ENCODE peak calls at places on chromosomes 13 and 19, in eight cellular contexts. F is CD8-positive, alpha-beta T cell; M is CD4-positive, alpha-beta T cell; I is esophagus squamous epithelium; D is tibial artery; E is K562; Q is thoracic aorta; T is psoas muscle. C is an unnamed sample.

GRCh38 chr13:28655566-28655965 is 3.4 kb upstream of the POMP start:
- DNase-seq in F (no peak), M (no peak), I (no peak), D (no peak), E (no peak), Q (no peak), T (no peak), C (no peak)

GRCh38 chr13:95716231-95716630 is 39.3 kb downstream of the DNAJC3 start:
- DNase-seq in F (no peak), M (no peak), I (no peak), D (no peak), E (no peak), Q (no peak), T (no peak), C (no peak)

GRCh38 chr19:1833540-1833939 is 14.7 kb downstream of the REXO1 start:
- DNase-seq in F (no peak), M (no peak), I (no peak), D (no peak), E (no peak), Q (no peak), T (no peak), C (no peak)

GRCh38 chr19:55638864-55639359 is 1.9 kb upstream of the ZNF580 start:
- DNase-seq in F (peak), M (peak), I (no peak), D (no peak), E (no peak), Q (no peak), T (peak), C (peak)

GRCh38 chr19:3986260-3987041 is 1.2 kb upstream of the EEF2 start:
- DNase-seq in F (peak), M (peak), I (no peak), D (peak), E (peak), Q (no peak), T (no peak), C (no peak)

GRCh38 chr19:55189424-55189823 is 9.3 kb upstream of the SYT5 start:
- DNase-seq in F (no peak), M (no peak), I (no peak), D (peak), E (no peak), Q (no peak), T (peak), C (no peak)

GRCh38 chr19:46049597-46049996 is 8.8 kb upstream of the IGFL4 start:
- DNase-seq in F (no peak), M (no peak), I (no peak), D (no peak), E (no peak), Q (no peak), T (no peak), C (no peak)

GRCh38 chr19:45769054-45769782 is at the start of gene SIX5:
- DNase-seq in F (peak), M (peak), I (peak), D (peak), E (peak), Q (peak), T (peak), C (peak)

GRCh38 chr13:46551410-46552301 is 1.3 kb upstream of the LRCH1 start:
- DNase-seq in F (peak), M (peak), I (no peak), D (peak), E (peak), Q (peak), T (peak), C (peak)

GRCh38 chr13:51935326-51936171 is 73.8 kb downstream of the CCDC70 start:
- DNase-seq in F (no peak), M (no peak), I (no peak), D (no peak), E (peak), Q (no peak), T (no peak), C (no peak)

GRCh38 chr13:113076681-113077401 is 28.8 kb upstream of the F7 start:
- DNase-seq in F (no peak), M (no peak), I (no peak), D (no peak), E (no peak), Q (no peak), T (peak), C (no peak)

GRCh38 chr19:3851254-3852176 is 17.3 kb downstream of the ZFR2 start:
- DNase-seq in F (no peak), M (no peak), I (no peak), D (no peak), E (no peak), Q (no peak), T (no peak), C (no peak)

GRCh38 chr13:111317571-111318360 is 2.7 kb upstream of the TEX29 start:
- DNase-seq in F (no peak), M (no peak), I (no peak), D (no peak), E (no peak), Q (no peak), T (no peak), C (no peak)

GRCh38 chr13:109733550-109733949 is 52.8 kb downstream of the IRS2 start:
- DNase-seq in F (no peak), M (no peak), I (no peak), D (no peak), E (no peak), Q (no peak), T (no peak), C (no peak)

GRCh38 chr13:20713751-20714150 is 10.3 kb downstream of the IL17D start:
- DNase-seq in F (no peak), M (no peak), I (no peak), D (no peak), E (no peak), Q (no peak), T (peak), C (no peak)

GRCh38 chr19:3409346-3410064 is 43.1 kb downstream of the NFIC start:
- DNase-seq in F (no peak), M (no peak), I (no peak), D (no peak), E (no peak), Q (no peak), T (peak), C (no peak)

GRCh38 chr19:55341191-55342043 is 1.7 kb downstream of the KMT5C start:
- DNase-seq in F (peak), M (peak), I (no peak), D (peak), E (peak), Q (no peak), T (peak), C (peak)

GRCh38 chr19:30319876-30320275 is 52.3 kb upstream of the ZNF536 start:
- DNase-seq in F (no peak), M (no peak), I (no peak), D (no peak), E (no peak), Q (no peak), T (no peak), C (no peak)

GRCh38 chr13:102584423-102584822 is 12.4 kb upstream of the TPP2 start:
- DNase-seq in F (no peak), M (no peak), I (no peak), D (no peak), E (no peak), Q (no peak), T (no peak), C (no peak)

GRCh38 chr13:33937373-33938087 is 119.6 kb downstream of the RFC3 start:
- DNase-seq in F (no peak), M (no peak), I (no peak), D (no peak), E (no peak), Q (no peak), T (no peak), C (no peak)

GRCh38 chr19:56660381-56661105 is 11.0 kb downstream of the ZNF835 start:
- DNase-seq in F (no peak), M (no peak), I (no peak), D (no peak), E (peak), Q (no peak), T (no peak), C (no peak)
- TF ChIP-seq CTCF in F (no peak), M (no peak), I (no peak), D (peak), E (no peak), Q (no peak), T (no peak), C (no peak)

GRCh38 chr13:50618206-50618605 is 225.3 kb downstream of the DLEU7 start:
- DNase-seq in F (no peak), M (no peak), I (no peak), D (no peak), E (no peak), Q (no peak), T (no peak), C (no peak)

GRCh38 chr13:50615234-50615633 is 228.3 kb downstream of the DLEU7 start:
- DNase-seq in F (no peak), M (no peak), I (no peak), D (no peak), E (no peak), Q (no peak), T (no peak), C (no peak)

GRCh38 chr13:50613356-50613831 is 230.1 kb downstream of the DLEU7 start:
- DNase-seq in F (no peak), M (no peak), I (no peak), D (no peak), E (peak), Q (no peak), T (no peak), C (no peak)

GRCh38 chr13:50617134-50617721 is 226.3 kb downstream of the DLEU7 start:
- DNase-seq in F (no peak), M (no peak), I (no peak), D (no peak), E (no peak), Q (no peak), T (no peak), C (no peak)

DNA sequence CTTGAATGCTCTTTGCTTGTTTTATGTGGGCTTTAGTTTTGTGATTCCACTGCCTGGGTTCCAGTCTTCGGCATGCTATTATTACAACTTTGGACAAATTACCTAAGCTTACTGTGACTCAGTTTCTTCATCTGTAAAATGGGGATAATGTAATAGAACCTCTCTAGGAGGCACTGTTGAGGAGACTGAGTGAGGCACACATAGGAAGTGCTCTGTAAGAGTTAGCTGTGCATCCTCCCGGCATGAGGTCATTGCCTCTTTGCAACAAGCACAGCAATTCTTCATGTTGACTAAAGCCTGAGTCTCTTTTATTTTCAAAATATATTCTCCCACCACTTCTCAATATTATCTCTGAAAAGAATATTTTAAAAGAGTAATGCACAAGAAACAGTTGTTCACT is 227.4 kb downstream of the DLEU7 start:
- DNase-seq in F (no peak), M (no peak), I (no peak), D (no peak), E (no peak), Q (no peak), T (no peak), C (no peak)
- TF ChIP-seq CTCF in F (no peak), M (no peak), I (no peak), D (no peak), E (no peak), Q (no peak), T (no peak), C (no peak)

GRCh38 chr19:576768-577438 is 4.5 kb downstream of the BSG start:
- DNase-seq in F (no peak), M (no peak), I (no peak), D (no peak), E (no peak), Q (no peak), T (no peak), C (no peak)

GRCh38 chr19:575527-576506 is 3.4 kb downstream of the BSG start:
- DNase-seq in F (no peak), M (no peak), I (no peak), D (no peak), E (peak), Q (no peak), T (peak), C (no peak)

GRCh38 chr19:579111-579841 is 6.9 kb downstream of the BSG start:
- DNase-seq in F (no peak), M (no peak), I (no peak), D (no peak), E (no peak), Q (no peak), T (no peak), C (no peak)

GRCh38 chr19:579842-580155 is 7.4 kb downstream of the BSG start:
- DNase-seq in F (no peak), M (no peak), I (no peak), D (no peak), E (no peak), Q (no peak), T (no peak), C (no peak)

GRCh38 chr19:577439-578392 is 5.3 kb downstream of the BSG start:
- DNase-seq in F (no peak), M (no peak), I (no peak), D (no peak), E (no peak), Q (no peak), T (no peak), C (no peak)
- TF ChIP-seq CTCF in F (no peak), M (no peak), I (no peak), D (no peak), E (no peak), Q (no peak), T (no peak), C (no peak)

DNA sequence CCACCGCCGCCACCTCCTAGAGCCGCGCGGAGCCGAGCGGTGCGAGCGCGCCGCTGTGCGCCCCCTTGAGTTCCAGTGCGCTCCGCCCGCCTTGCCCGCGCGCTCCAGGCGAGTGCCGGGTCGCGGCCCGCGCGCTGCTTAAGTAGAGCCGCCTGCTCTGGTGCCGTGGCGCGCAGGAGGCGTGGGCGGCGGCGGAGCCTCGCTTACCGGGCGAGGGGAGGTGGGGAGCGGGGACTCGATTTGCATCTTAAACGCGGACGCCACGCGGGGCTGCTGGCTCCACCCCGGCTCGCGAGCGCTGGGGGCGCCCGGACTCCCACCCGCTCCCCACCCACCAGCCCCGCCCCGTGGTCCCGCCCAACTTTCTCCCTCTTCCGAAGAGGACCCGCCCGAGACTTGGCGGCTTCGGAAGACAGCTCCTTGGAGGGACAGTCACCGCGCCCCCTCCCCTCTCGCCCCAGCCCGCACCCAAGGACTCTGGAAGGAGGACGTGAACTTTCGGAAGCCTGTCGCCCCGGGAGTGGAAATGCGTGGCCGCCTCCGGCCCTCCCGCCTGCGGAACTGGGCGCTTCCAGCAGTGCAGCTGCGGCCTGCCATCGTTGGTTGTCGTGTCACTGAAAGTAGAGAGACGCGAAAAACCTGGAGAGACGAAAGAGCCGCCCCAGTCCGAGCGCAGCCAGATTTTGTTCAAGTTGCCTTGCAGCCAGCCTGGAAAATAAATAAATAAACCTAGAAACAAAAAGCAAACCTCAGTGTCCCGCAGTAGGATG is at the start of gene KCTD12:
- DNase-seq in F (peak), M (peak), I (peak), D (peak), E (peak), Q (peak), T (peak), C (peak)
- TF ChIP-seq CTCF in F (no peak), M (no peak), I (no peak), D (no peak), E (peak), Q (no peak), T (peak), C (peak)

GRCh38 chr19:53015159-53015558 is 1.4 kb downstream of the ERVV-1 start:
- DNase-seq in F (no peak), M (no peak), I (no peak), D (no peak), E (no peak), Q (no peak), T (no peak), C (no peak)

GRCh38 chr19:53015730-53016129 is 2.0 kb downstream of the ERVV-1 start:
- DNase-seq in F (no peak), M (no peak), I (no peak), D (no peak), E (no peak), Q (no peak), T (no peak), C (no peak)

DNA sequence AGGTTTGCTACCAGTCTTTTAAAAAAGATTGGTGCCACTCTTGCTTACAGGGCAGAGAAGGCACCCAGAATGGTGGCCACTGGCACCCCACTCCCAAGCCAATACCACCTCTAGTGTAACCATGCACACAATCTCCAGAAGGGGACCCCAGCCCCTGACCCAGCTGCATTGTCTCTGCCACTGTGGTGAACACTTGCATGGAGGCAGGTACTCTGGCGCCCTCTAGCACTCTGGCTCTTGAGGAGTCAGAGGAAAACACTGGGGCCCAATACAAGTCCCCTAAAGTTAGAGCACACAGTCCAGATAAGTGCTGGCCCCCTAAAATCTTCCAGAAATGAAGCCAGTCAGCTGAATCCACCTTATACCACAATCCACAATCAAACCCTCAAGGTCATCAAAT is 6.0 kb downstream of the ERVV-1 start:
- DNase-seq in F (no peak), M (no peak), I (no peak), D (no peak), E (no peak), Q (no peak), T (no peak), C (no peak)
- TF ChIP-seq CTCF in F (no peak), M (no peak), I (no peak), D (no peak), E (peak), Q (no peak), T (no peak), C (no peak)

C was measured in neural crest cell.